ENCODE peak calls at places on chromosome 20, in six cellular contexts. One of them, this sample, is unnamed.

GRCh38 chr20:19661717-19662637 is 96.1 kb upstream of the RIN2 start:
- DNase-seq in IMR-90: peak
- DNase-seq in BJ: peak
- DNase-seq in cardiac fibroblast: peak
- DNase-seq in foreskin fibroblast: peak
- DNase-seq in PC-3: peak
- DNase-seq in this sample: peak

GRCh38 chr20:20037960-20038359 is 14.3 kb downstream of the CRNKL1 start:
- DNase-seq in IMR-90: peak
- DNase-seq in BJ: peak
- DNase-seq in cardiac fibroblast: peak
- DNase-seq in foreskin fibroblast: no peak
- DNase-seq in PC-3: no peak
- DNase-seq in this sample: no peak

GRCh38 chr20:51335329-51335841 is 207.1 kb downstream of the NFATC2 start:
- DNase-seq in IMR-90: peak
- DNase-seq in BJ: no peak
- DNase-seq in cardiac fibroblast: peak
- DNase-seq in foreskin fibroblast: peak
- DNase-seq in PC-3: peak
- DNase-seq in this sample: peak

GRCh38 chr20:9955646-9956045 is 79.1 kb upstream of the ANKEF1 start:
- DNase-seq in IMR-90: no peak
- DNase-seq in BJ: no peak
- DNase-seq in cardiac fibroblast: no peak
- DNase-seq in foreskin fibroblast: peak
- DNase-seq in PC-3: peak
- DNase-seq in this sample: peak

GRCh38 chr20:48659888-48660287 is 167.9 kb downstream of the PREX1 start:
- DNase-seq in IMR-90: no peak
- DNase-seq in BJ: no peak
- DNase-seq in cardiac fibroblast: no peak
- DNase-seq in foreskin fibroblast: peak
- DNase-seq in PC-3: no peak
- DNase-seq in this sample: no peak

GRCh38 chr20:20017001-20017851 is at the start of gene NAA20:
- DNase-seq in IMR-90: peak
- DNase-seq in BJ: peak
- DNase-seq in cardiac fibroblast: peak
- DNase-seq in foreskin fibroblast: peak
- DNase-seq in PC-3: peak
- DNase-seq in this sample: peak

GRCh38 chr20:40218296-40218955 is 470.6 kb downstream of the MAFB start:
- DNase-seq in IMR-90: no peak
- DNase-seq in BJ: no peak
- DNase-seq in cardiac fibroblast: no peak
- DNase-seq in foreskin fibroblast: no peak
- DNase-seq in PC-3: no peak
- DNase-seq in this sample: no peak

GRCh38 chr20:1860446-1860845 is 34.8 kb upstream of the SIRPA start:
- DNase-seq in IMR-90: peak
- DNase-seq in BJ: no peak
- DNase-seq in cardiac fibroblast: peak
- DNase-seq in foreskin fibroblast: no peak
- DNase-seq in PC-3: peak
- DNase-seq in this sample: peak

GRCh38 chr20:48722737-48723191 is 105.0 kb downstream of the PREX1 start:
- DNase-seq in IMR-90: no peak
- DNase-seq in BJ: no peak
- DNase-seq in cardiac fibroblast: peak
- DNase-seq in foreskin fibroblast: peak
- DNase-seq in PC-3: peak
- DNase-seq in this sample: no peak

GRCh38 chr20:55437778-55438417 is 567.4 kb downstream of the CBLN4 start:
- DNase-seq in IMR-90: no peak
- DNase-seq in BJ: no peak
- DNase-seq in cardiac fibroblast: no peak
- DNase-seq in foreskin fibroblast: no peak
- DNase-seq in PC-3: no peak
- DNase-seq in this sample: no peak

GRCh38 chr20:51121272-51121671 is 98.4 kb upstream of the KCNG1 start:
- DNase-seq in IMR-90: no peak
- DNase-seq in BJ: no peak
- DNase-seq in cardiac fibroblast: no peak
- DNase-seq in foreskin fibroblast: no peak
- DNase-seq in PC-3: no peak
- DNase-seq in this sample: no peak

GRCh38 chr20:43752561-43753301 is 25.9 kb upstream of the GTSF1L start:
- DNase-seq in IMR-90: peak
- DNase-seq in BJ: peak
- DNase-seq in cardiac fibroblast: peak
- DNase-seq in foreskin fibroblast: peak
- DNase-seq in PC-3: peak
- DNase-seq in this sample: no peak

GRCh38 chr20:3727333-3728035 is 5.0 kb upstream of the HSPA12B start:
- DNase-seq in IMR-90: peak
- DNase-seq in BJ: peak
- DNase-seq in cardiac fibroblast: peak
- DNase-seq in foreskin fibroblast: peak
- DNase-seq in PC-3: peak
- DNase-seq in this sample: no peak

GRCh38 chr20:64160118-64160517 is 4.1 kb upstream of the MYT1 start:
- DNase-seq in IMR-90: no peak
- DNase-seq in BJ: no peak
- DNase-seq in cardiac fibroblast: no peak
- DNase-seq in foreskin fibroblast: no peak
- DNase-seq in PC-3: no peak
- DNase-seq in this sample: no peak

GRCh38 chr20:58604410-58604881 is 46.6 kb upstream of the STX16 start:
- DNase-seq in IMR-90: no peak
- DNase-seq in BJ: no peak
- DNase-seq in cardiac fibroblast: no peak
- DNase-seq in foreskin fibroblast: no peak
- DNase-seq in PC-3: no peak
- DNase-seq in this sample: no peak

GRCh38 chr20:10802201-10802600 is 128.4 kb upstream of the JAG1 start:
- DNase-seq in IMR-90: peak
- DNase-seq in BJ: no peak
- DNase-seq in cardiac fibroblast: peak
- DNase-seq in foreskin fibroblast: no peak
- DNase-seq in PC-3: no peak
- DNase-seq in this sample: no peak

GRCh38 chr20:37362821-37363220 is 16.9 kb downstream of the SRC start:
- DNase-seq in IMR-90: no peak
- DNase-seq in BJ: no peak
- DNase-seq in cardiac fibroblast: no peak
- DNase-seq in foreskin fibroblast: no peak
- DNase-seq in PC-3: no peak
- DNase-seq in this sample: no peak

GRCh38 chr20:62818592-62819493 is 2.0 kb downstream of the COL9A3 start:
- DNase-seq in IMR-90: peak
- DNase-seq in BJ: no peak
- DNase-seq in cardiac fibroblast: peak
- DNase-seq in foreskin fibroblast: no peak
- DNase-seq in PC-3: no peak
- DNase-seq in this sample: peak

GRCh38 chr20:2801459-2801728 is 967 bp upstream of the CPXM1 start:
- DNase-seq in IMR-90: no peak
- DNase-seq in BJ: no peak
- DNase-seq in cardiac fibroblast: no peak
- DNase-seq in foreskin fibroblast: no peak
- DNase-seq in PC-3: no peak
- DNase-seq in this sample: no peak

GRCh38 chr20:13221673-13222318 is 722 bp downstream of the ISM1 start:
- DNase-seq in IMR-90: peak
- DNase-seq in BJ: no peak
- DNase-seq in cardiac fibroblast: peak
- DNase-seq in foreskin fibroblast: peak
- DNase-seq in PC-3: peak
- DNase-seq in this sample: peak

GRCh38 chr20:47405775-47406325 is 49.4 kb upstream of the ZMYND8 start:
- DNase-seq in IMR-90: no peak
- DNase-seq in BJ: no peak
- DNase-seq in cardiac fibroblast: no peak
- DNase-seq in foreskin fibroblast: no peak
- DNase-seq in PC-3: no peak
- DNase-seq in this sample: no peak

GRCh38 chr20:14335122-14335521 is 2.3 kb downstream of the FLRT3 start:
- DNase-seq in IMR-90: no peak
- DNase-seq in BJ: no peak
- DNase-seq in cardiac fibroblast: no peak
- DNase-seq in foreskin fibroblast: no peak
- DNase-seq in PC-3: no peak
- DNase-seq in this sample: no peak

GRCh38 chr20:14333734-14334133 is 3.7 kb downstream of the FLRT3 start:
- DNase-seq in IMR-90: no peak
- DNase-seq in BJ: no peak
- DNase-seq in cardiac fibroblast: no peak
- DNase-seq in foreskin fibroblast: no peak
- DNase-seq in PC-3: no peak
- DNase-seq in this sample: no peak

GRCh38 chr20:14337400-14338171 is at the start of gene FLRT3:
- DNase-seq in IMR-90: peak
- DNase-seq in BJ: peak
- DNase-seq in cardiac fibroblast: peak
- DNase-seq in foreskin fibroblast: peak
- DNase-seq in PC-3: peak
- DNase-seq in this sample: peak

GRCh38 chr20:14334306-14334930 is 3.0 kb downstream of the FLRT3 start:
- DNase-seq in IMR-90: peak
- DNase-seq in BJ: no peak
- DNase-seq in cardiac fibroblast: peak
- DNase-seq in foreskin fibroblast: peak
- DNase-seq in PC-3: peak
- DNase-seq in this sample: peak

DNA sequence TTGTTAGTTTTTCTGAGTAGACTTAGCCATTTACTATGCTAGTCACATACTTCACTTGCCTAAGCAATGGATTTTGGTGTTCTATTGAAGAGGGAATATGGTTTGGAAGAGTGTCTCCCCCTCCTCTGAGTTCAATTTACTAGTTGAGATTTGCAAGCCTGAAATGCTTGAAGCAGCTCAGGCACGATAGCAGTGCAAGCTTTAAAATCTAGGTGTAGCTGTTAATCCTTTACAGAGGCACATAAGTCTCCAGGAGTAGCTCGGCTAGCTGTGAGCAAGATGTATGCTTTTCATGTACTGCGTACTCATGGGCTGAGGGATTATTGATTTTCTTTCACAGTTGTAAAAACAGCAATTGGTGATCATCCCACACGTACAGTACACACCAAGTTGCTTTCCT is 745 bp downstream of the FLRT3 start:
- DNase-seq in IMR-90: peak
- DNase-seq in BJ: no peak
- DNase-seq in cardiac fibroblast: peak
- DNase-seq in foreskin fibroblast: no peak
- DNase-seq in PC-3: peak
- DNase-seq in this sample: no peak
- TF ChIP-seq CTCF in IMR-90: no peak
- TF ChIP-seq CTCF in BJ: peak
- TF ChIP-seq CTCF in cardiac fibroblast: no peak
- TF ChIP-seq CTCF in foreskin fibroblast: no peak
- TF ChIP-seq CTCF in PC-3: no peak
- TF ChIP-seq CTCF in this sample: no peak

DNA sequence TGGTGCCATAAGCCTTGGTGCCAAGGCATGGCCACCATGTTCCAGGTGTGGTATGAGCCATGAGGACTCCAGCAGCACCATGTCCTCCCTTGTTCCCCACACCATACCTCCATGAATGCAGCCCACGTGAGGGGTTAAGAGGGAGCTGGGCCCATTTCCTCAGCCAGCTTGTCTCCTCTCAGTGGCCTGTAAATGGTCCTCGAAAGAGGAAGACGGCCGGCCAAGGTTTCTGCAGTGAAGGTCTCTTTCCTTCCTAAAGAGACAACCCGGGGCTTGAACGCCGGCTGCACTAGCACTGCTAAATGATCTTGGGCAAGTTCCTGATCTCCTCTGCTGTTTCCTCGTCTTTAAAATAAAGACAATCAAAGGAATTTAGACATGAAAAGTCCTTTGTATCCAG is 154.0 kb downstream of the BMP7 start:
- DNase-seq in IMR-90: no peak
- DNase-seq in BJ: no peak
- DNase-seq in cardiac fibroblast: no peak
- DNase-seq in foreskin fibroblast: no peak
- DNase-seq in PC-3: no peak
- DNase-seq in this sample: no peak
- H3K4me3 ChIP-seq in IMR-90: no peak
- H3K4me3 ChIP-seq in BJ: no peak
- H3K4me3 ChIP-seq in cardiac fibroblast: no peak
- H3K4me3 ChIP-seq in foreskin fibroblast: no peak
- H3K4me3 ChIP-seq in PC-3: no peak
- H3K4me3 ChIP-seq in this sample: no peak

GRCh38 chr20:22180244-22180643 is 404.1 kb downstream of the FOXA2 start:
- DNase-seq in IMR-90: no peak
- DNase-seq in BJ: no peak
- DNase-seq in cardiac fibroblast: no peak
- DNase-seq in foreskin fibroblast: no peak
- DNase-seq in PC-3: no peak
- DNase-seq in this sample: no peak
- TF ChIP-seq CTCF in IMR-90: no peak
- TF ChIP-seq CTCF in BJ: no peak
- TF ChIP-seq CTCF in cardiac fibroblast: no peak
- TF ChIP-seq CTCF in foreskin fibroblast: no peak
- TF ChIP-seq CTCF in PC-3: peak
- TF ChIP-seq CTCF in this sample: peak

GRCh38 chr20:25251019-25251418 is 3.1 kb downstream of the PYGB start:
- DNase-seq in IMR-90: no peak
- DNase-seq in BJ: no peak
- DNase-seq in cardiac fibroblast: no peak
- DNase-seq in foreskin fibroblast: no peak
- DNase-seq in PC-3: no peak
- DNase-seq in this sample: no peak

GRCh38 chr20:25251558-25251957 is 3.7 kb downstream of the PYGB start:
- DNase-seq in IMR-90: no peak
- DNase-seq in BJ: no peak
- DNase-seq in cardiac fibroblast: peak
- DNase-seq in foreskin fibroblast: no peak
- DNase-seq in PC-3: no peak
- DNase-seq in this sample: no peak

GRCh38 chr20:25253606-25254275 is 5.9 kb downstream of the PYGB start:
- DNase-seq in IMR-90: no peak
- DNase-seq in BJ: no peak
- DNase-seq in cardiac fibroblast: no peak
- DNase-seq in foreskin fibroblast: no peak
- DNase-seq in PC-3: no peak
- DNase-seq in this sample: no peak

GRCh38 chr20:25252686-25253421 is 5.0 kb downstream of the PYGB start:
- DNase-seq in IMR-90: no peak
- DNase-seq in BJ: no peak
- DNase-seq in cardiac fibroblast: no peak
- DNase-seq in foreskin fibroblast: no peak
- DNase-seq in PC-3: peak
- DNase-seq in this sample: no peak

GRCh38 chr20:25252226-25252625 is 4.3 kb downstream of the PYGB start:
- DNase-seq in IMR-90: no peak
- DNase-seq in BJ: no peak
- DNase-seq in cardiac fibroblast: no peak
- DNase-seq in foreskin fibroblast: no peak
- DNase-seq in PC-3: no peak
- DNase-seq in this sample: no peak
- H3K4me3 ChIP-seq in IMR-90: no peak
- H3K4me3 ChIP-seq in BJ: no peak
- H3K4me3 ChIP-seq in cardiac fibroblast: no peak
- H3K4me3 ChIP-seq in foreskin fibroblast: no peak
- H3K4me3 ChIP-seq in PC-3: peak
- H3K4me3 ChIP-seq in this sample: no peak

GRCh38 chr20:35290887-35291417 is 1.3 kb downstream of the FAM83C start:
- DNase-seq in IMR-90: no peak
- DNase-seq in BJ: no peak
- DNase-seq in cardiac fibroblast: no peak
- DNase-seq in foreskin fibroblast: no peak
- DNase-seq in PC-3: no peak
- DNase-seq in this sample: no peak
- TF ChIP-seq CTCF in IMR-90: no peak
- TF ChIP-seq CTCF in BJ: no peak
- TF ChIP-seq CTCF in cardiac fibroblast: no peak
- TF ChIP-seq CTCF in foreskin fibroblast: no peak
- TF ChIP-seq CTCF in PC-3: no peak
- TF ChIP-seq CTCF in this sample: no peak